ENCODE peak calls at places on chromosomes 3 and 15, in seven cellular contexts. U, X, W, O, G, A and Y are unnamed samples.

GRCh38 chr15:43511012-43511885 is 6.2 kb upstream of the MAP1A start:
- DNase-seq in O (no peak), A (peak; percentile 37), U (peak; percentile 49), X (peak; percentile 66), W (no peak), G (no peak), Y (no peak)

GRCh38 chr3:128496602-128497304 is 3.8 kb upstream of the GATA2 start:
- DNase-seq in U (no peak), G (no peak), W (no peak), A (no peak), O (no peak), X (no peak), Y (no peak)

GRCh38 chr15:99433026-99433756 is 132.6 kb upstream of the MEF2A start:
- DNase-seq in U (peak; percentile 64), X (no peak), G (no peak), W (no peak), O (no peak), A (no peak), Y (no peak)

GRCh38 chr15:26028086-26028740 is 165.1 kb upstream of the ATP10A start:
- DNase-seq in G (no peak), U (peak; percentile 7), W (no peak), O (no peak), A (no peak), X (no peak), Y (no peak)

GRCh38 chr3:175777495-175777894 is 918.4 kb downstream of the NAALADL2 start:
- DNase-seq in G (no peak), A (no peak), U (no peak), O (no peak), W (no peak), X (no peak), Y (no peak)

GRCh38 chr3:183518446-183519185 is 36.9 kb downstream of the KLHL6 start:
- DNase-seq in U (no peak), A (no peak), X (peak; percentile 50), G (no peak), O (no peak), W (no peak), Y (no peak)

GRCh38 chr3:195197764-195198423 is 73.1 kb downstream of the XXYLT1 start:
- DNase-seq in G (no peak), X (peak; percentile 67), A (peak; percentile 19), U (no peak), O (no peak), W (no peak), Y (no peak)

GRCh38 chr3:196941846-196942225 is 492 bp downstream of the NCBP2 start:
- DNase-seq in A (no peak), U (no peak), W (peak; percentile 49), X (peak; percentile 80), O (no peak), G (peak; percentile 45), Y (peak; percentile 47)

GRCh38 chr3:27253831-27254230 is 115.4 kb downstream of the NEK10 start:
- DNase-seq in X (peak; percentile 49), W (peak; percentile 30), A (peak; percentile 51), G (no peak), O (no peak), U (no peak), Y (no peak)

GRCh38 chr15:64894395-64895056 is 17.2 kb upstream of the ANKDD1A start:
- DNase-seq in U (peak; percentile 92), O (no peak), G (peak; percentile 82), A (no peak), X (peak; percentile 53), W (no peak), Y (peak; percentile 54)

GRCh38 chr15:98715401-98715800 is 67.1 kb downstream of the IGF1R start:
- DNase-seq in X (no peak), A (no peak), O (no peak), U (no peak), G (no peak), W (no peak), Y (no peak)

GRCh38 chr3:39125837-39126500 is 18.5 kb downstream of the TTC21A start:
- DNase-seq in W (no peak), O (no peak), A (no peak), U (no peak), X (no peak), G (no peak), Y (no peak)

GRCh38 chr15:60781211-60781713 is 302.3 kb upstream of the ICE2 start:
- DNase-seq in W (no peak), G (no peak), X (no peak), U (no peak), A (no peak), O (no peak), Y (no peak)

GRCh38 chr3:77412591-77412990 is 372.7 kb downstream of the ROBO2 start:
- DNase-seq in A (no peak), G (no peak), X (no peak), W (no peak), O (no peak), U (no peak), Y (no peak)

GRCh38 chr15:58440181-58440910 is 8.6 kb downstream of the LIPC start:
- DNase-seq in W (peak; percentile 54), O (no peak), G (no peak), U (no peak), X (no peak), A (peak; percentile 59), Y (no peak)

GRCh38 chr3:27669505-27670085 is 52.5 kb downstream of the EOMES start:
- DNase-seq in A (no peak), U (no peak), W (no peak), X (no peak), O (no peak), G (no peak), Y (no peak)

GRCh38 chr15:52819253-52819652 is 29.1 kb upstream of the ONECUT1 start:
- DNase-seq in G (no peak), U (no peak), O (no peak), W (no peak), A (no peak), X (no peak), Y (no peak)

GRCh38 chr3:100068758-100069345 is 45.4 kb downstream of the FILIP1L start:
- DNase-seq in O (peak; percentile 12), U (peak; percentile 79), A (peak; percentile 47), G (peak; percentile 41), X (peak; percentile 87), W (peak; percentile 83), Y (no peak)

GRCh38 chr3:98733778-98734281 is 29.3 kb upstream of the ST3GAL6 start:
- DNase-seq in O (no peak), W (no peak), X (peak; percentile 51), G (no peak), U (no peak), A (no peak), Y (no peak)